ENCODE peak calls at places on chromosomes 11 and 22, in five cellular contexts. R is A549, A is HL-60, N is K562, S is HepG2. C is an unnamed sample.

GRCh38 chr11:35994421-35994820 is 50.6 kb downstream of the LDLRAD3 start:
- DNase-seq in R (no peak), A (no peak), N (no peak), S (no peak), C (no peak)

GRCh38 chr22:23291806-23292452 is 111.6 kb downstream of the BCR start:
- DNase-seq in R (no peak), A (no peak), N (no peak), S (no peak), C (no peak)

GRCh38 chr11:97140885-97141494 is 751.2 kb downstream of the JRKL start:
- DNase-seq in R (no peak), A (no peak), N (peak), S (peak), C (no peak)

GRCh38 chr11:69416123-69416475 is 65.4 kb upstream of the LINC01488 start:
- DNase-seq in R (no peak), A (no peak), N (no peak), S (no peak), C (no peak)

GRCh38 chr11:19795082-19795481 is 82.4 kb downstream of the NAV2 start:
- DNase-seq in R (no peak), A (no peak), N (no peak), S (no peak), C (no peak)

GRCh38 chr11:132576706-132577105 is 955.6 kb downstream of the OPCML start:
- DNase-seq in R (no peak), A (no peak), N (no peak), S (no peak), C (no peak)

GRCh38 chr11:83265331-83265730 is 20.8 kb downstream of the CCDC90B start:
- DNase-seq in R (no peak), A (no peak), N (no peak), S (no peak), C (no peak)

GRCh38 chr11:65556470-65557279 is 1.5 kb downstream of the LTBP3 start:
- DNase-seq in R (no peak), A (no peak), N (no peak), S (no peak), C (no peak)

GRCh38 chr11:108241370-108242037 is 18.6 kb downstream of the ATM start:
- DNase-seq in R (no peak), A (no peak), N (no peak), S (no peak), C (no peak)

GRCh38 chr22:45648320-45649070 is 23.1 kb upstream of the ATXN10 start:
- DNase-seq in R (no peak), A (no peak), N (no peak), S (no peak), C (no peak)

GRCh38 chr11:2898366-2899079 is 12.9 kb upstream of the CDKN1C start:
- DNase-seq in R (no peak), A (peak), N (peak), S (peak), C (no peak)

GRCh38 chr22:27493797-27494196 is 307.8 kb downstream of the MN1 start:
- DNase-seq in R (no peak), A (no peak), N (no peak), S (no peak), C (no peak)

GRCh38 chr11:8608646-8609045 is 14.6 kb upstream of the STK33 start:
- DNase-seq in R (no peak), A (no peak), N (no peak), S (no peak), C (peak)

GRCh38 chr11:34351687-34352469 is 5.9 kb downstream of the ABTB2 start:
- DNase-seq in R (no peak), A (no peak), N (no peak), S (no peak), C (no peak)

GRCh38 chr11:12704049-12704448 is 29.8 kb downstream of the TEAD1 start:
- DNase-seq in R (no peak), A (no peak), N (no peak), S (no peak), C (no peak)

GRCh38 chr11:34188181-34188580 is 82.8 kb downstream of the NAT10 start:
- DNase-seq in R (no peak), A (no peak), N (no peak), S (no peak), C (no peak)

GRCh38 chr11:108947654-108948570 is 283.0 kb downstream of the DDX10 start:
- DNase-seq in R (peak), A (no peak), N (peak), S (no peak), C (no peak)

DNA sequence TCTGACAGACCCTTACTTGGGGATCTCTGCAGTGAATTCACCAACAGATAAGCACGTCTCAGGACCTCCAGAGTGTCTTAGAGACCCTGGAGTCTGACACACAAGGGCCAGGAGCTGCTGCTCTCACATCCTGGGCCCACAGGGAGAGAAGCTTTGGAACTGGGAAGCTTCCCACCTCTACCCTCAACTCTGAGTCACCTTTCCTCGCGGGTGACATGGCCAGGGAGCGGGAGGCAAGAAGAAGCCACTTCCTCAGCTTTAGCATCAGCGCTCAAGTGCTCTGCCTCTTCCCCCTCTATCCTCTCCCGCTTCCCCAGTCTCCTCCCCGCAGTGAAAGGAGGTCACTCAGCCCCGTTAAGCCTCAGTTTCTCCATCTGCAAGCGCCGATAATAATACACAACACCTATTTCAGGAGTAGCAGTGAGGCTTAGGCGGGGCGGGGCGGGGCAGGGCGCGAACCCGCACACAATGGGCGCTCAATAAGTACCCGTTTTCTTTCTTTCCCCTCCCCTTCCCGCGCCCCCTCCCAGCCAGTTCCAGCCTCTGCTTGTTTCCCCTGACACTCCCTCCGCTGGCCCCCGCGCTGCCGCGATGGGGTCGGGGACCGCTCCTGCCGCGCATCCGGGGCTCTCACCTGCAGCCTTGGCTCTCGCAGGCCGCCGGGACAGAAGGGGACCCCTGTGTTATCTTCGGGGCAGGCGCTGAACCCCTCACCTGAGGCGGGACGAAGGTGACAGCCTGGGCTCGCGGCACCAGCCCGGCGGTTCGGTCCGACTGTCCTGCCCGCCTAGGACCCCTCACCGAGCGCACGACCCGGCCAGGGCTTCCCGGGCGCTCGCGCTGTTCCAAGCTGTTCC is 937 bp downstream of the GDPD5 start:
- DNase-seq in R (peak), A (peak), N (no peak), S (no peak), C (no peak)
- TF ChIP-seq CTCF in R (no peak), A (no peak), N (no peak), S (no peak), C (no peak)

DNA sequence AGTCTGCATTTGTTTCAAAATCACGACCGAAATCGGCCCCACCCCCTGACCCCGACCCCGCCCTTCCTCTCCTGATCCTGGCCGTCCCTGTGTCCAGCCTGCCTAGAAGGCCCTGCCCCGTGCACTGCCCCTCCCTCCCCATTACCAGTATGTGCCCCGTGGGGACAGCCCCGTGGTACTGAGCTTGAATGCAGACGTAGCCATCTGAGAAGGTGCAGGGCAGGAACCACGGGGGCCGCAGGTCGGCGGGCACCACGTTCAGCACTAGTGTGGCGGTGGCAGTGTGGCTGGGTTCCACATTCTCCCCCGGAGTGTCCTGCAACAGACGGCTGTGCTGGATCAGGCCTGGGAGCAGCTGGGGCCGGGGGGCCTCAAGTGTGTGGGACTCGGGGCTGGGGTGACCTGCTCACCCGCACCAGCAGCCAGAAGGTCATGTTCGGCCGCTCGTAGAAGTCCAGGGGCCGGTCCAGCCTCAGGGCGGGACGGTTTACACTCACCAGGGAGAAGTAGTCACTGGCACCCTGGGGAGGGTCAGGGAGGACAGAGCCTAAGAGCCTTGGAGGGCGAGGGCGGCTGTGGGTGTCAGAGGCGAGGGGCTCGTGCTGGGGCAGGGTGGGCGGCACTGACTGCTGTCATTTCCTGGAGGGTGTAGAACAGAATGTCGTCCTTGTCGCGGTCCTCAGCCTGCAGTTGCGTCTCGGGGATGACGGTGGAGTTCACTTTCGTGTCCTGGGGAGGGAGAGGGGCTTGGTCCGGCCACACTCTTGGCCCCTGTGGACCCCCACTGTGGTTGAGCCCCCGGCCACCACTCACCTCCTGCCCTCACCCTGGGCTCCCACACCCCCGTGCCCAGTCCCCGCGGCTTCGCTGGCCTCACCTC is 3.6 kb downstream of the CDHR5 start:
- DNase-seq in R (no peak), A (no peak), N (no peak), S (no peak), C (no peak)
- TF ChIP-seq REST in R (no peak), A (no peak), N (no peak), S (no peak), C (no peak)

GRCh38 chr22:35152316-35152715 is 86.4 kb downstream of the ISX start:
- DNase-seq in R (no peak), A (no peak), N (no peak), S (no peak), C (no peak)

GRCh38 chr22:35154937-35155387 is 89.0 kb downstream of the ISX start:
- DNase-seq in R (peak), A (peak), N (peak), S (peak), C (peak)

GRCh38 chr22:35148381-35148780 is 82.4 kb downstream of the ISX start:
- DNase-seq in R (no peak), A (no peak), N (no peak), S (no peak), C (no peak)

GRCh38 chr22:35149149-35149548 is 83.2 kb downstream of the ISX start:
- DNase-seq in R (no peak), A (no peak), N (no peak), S (no peak), C (no peak)

DNA sequence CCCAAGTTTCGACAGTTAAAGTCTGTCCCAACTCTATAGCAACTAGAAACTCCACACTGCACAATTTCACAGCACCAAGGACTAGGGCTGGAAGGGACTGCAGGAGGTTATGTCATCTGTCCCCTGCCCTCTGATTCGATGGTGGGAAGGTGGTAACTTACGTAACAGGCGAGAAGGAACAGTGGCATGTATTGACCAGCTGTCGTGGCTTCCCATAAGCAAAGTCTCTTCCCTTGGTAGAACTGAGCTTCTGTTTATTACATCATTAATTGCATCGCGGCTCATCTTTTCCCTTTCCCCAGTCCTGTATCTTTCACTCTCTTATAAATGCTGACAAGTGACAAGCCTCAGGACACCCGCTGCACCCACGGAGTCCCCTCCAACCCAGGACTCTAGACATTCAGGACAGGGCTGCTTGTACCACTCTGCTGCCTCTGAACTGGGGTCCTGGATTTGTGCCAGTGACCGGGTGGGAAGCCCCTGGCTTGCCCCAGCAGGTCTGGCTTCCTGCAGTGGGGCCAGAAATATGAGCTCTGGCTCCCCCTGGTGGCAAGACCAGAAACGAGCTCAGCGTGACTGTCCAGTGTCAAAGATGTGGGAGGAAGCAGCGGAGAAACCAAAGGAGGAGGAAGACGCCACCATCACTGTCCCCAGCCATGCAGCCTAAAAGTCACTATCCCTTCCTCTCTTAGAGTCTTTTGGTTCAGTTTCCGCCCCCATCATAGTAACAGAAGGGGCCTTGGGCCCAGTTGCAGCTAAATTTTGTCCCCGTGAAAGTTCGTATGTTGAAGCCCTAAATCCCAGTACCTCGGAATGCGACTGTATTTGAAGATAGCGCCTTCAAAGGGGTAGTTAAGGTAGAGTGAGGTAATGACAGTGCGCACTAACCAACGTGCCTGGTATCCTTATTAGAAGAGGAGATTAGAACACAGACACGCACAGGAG is 84.5 kb downstream of the ISX start:
- DNase-seq in R (peak), A (peak), N (peak), S (peak), C (peak)
- TF ChIP-seq CTCF in R (peak), A (peak), N (peak), S (peak), C (peak)

GRCh38 chr11:267491-267994 is 10.7 kb upstream of the NLRP6 start:
- DNase-seq in R (peak), A (peak), N (peak), S (no peak), C (no peak)
- TF ChIP-seq REST in R (no peak), A (no peak), N (no peak), S (no peak), C (no peak)

DNA sequence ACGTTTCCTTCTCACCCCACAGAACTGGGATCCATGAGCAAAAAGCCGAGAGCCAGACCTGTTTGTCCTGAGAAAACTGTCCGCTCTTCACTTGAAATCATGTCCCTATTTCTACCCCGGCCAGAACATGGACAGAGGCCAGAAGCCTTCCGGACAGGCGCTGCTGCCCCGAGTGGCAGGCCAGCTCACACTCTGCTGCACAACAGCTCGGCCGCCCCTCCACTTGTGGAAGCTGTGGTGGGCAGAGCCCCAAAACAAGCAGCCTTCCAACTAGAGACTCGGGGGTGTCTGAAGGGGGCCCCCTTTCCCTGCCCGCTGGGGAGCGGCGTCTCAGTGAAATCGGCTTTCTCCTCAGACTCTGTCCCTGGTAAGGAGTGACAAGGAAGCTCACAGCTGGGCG is 24.0 kb downstream of the CD5 start:
- DNase-seq in R (no peak), A (no peak), N (no peak), S (no peak), C (no peak)
- TF ChIP-seq CTCF in R (no peak), A (no peak), N (no peak), S (peak), C (no peak)

GRCh38 chr11:17479284-17480214 is 2.9 kb upstream of the ABCC8 start:
- DNase-seq in R (peak), A (no peak), N (peak), S (no peak), C (no peak)
- TF ChIP-seq REST in R (no peak), A (no peak), N (no peak), S (no peak), C (no peak)

GRCh38 chr22:28560005-28560742 is 119.5 kb downstream of the TTC28 start:
- DNase-seq in R (peak), A (no peak), N (peak), S (no peak), C (no peak)
- TF ChIP-seq CTCF in R (no peak), A (no peak), N (no peak), S (no peak), C (no peak)

GRCh38 chr11:100581318-100581717 is 105.8 kb upstream of the ARHGAP42 start:
- DNase-seq in R (no peak), A (no peak), N (no peak), S (no peak), C (no peak)

GRCh38 chr11:100574894-100575769 is 112.0 kb upstream of the ARHGAP42 start:
- DNase-seq in R (no peak), A (no peak), N (peak), S (peak), C (no peak)

GRCh38 chr11:100573911-100574513 is 113.1 kb upstream of the ARHGAP42 start:
- DNase-seq in R (no peak), A (no peak), N (no peak), S (no peak), C (no peak)

GRCh38 chr11:100578966-100579365 is 108.1 kb upstream of the ARHGAP42 start:
- DNase-seq in R (no peak), A (no peak), N (no peak), S (no peak), C (no peak)

GRCh38 chr11:100576044-100577021 is 110.8 kb upstream of the ARHGAP42 start:
- DNase-seq in R (peak), A (peak), N (peak), S (peak), C (peak)
- TF ChIP-seq REST in R (no peak), A (no peak), N (no peak), S (no peak), C (no peak)

DNA sequence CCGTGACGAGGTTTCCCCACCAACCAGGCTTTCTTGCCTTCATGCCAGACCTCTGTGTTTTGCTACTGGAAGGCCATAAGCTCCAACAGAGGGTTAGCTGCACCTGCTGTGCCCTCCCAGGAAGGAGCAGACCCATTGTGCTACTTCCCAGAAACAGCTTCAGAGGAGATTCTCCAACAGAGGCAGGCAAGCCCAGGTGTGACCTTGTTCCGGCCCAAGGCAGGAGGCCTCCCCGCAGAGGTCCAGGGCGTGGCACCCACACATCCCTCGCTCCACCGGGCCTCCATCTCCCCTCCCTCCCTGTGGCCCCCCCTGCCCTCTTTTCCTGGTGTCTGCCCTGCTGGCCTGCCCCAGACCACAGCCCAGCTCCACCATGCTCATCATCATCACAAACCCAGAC is 57.7 kb downstream of the ELFN2 start:
- DNase-seq in R (no peak), A (no peak), N (no peak), S (no peak), C (no peak)
- TF ChIP-seq CTCF in R (no peak), A (no peak), N (no peak), S (no peak), C (no peak)